ENCODE peak calls at places on chromosome 3, in nine cellular contexts. A is cardiac fibroblast, K is GM10248, F is Calu3, H is suprapubic skin, L is fibroblast of pulmonary artery, Q is type B pancreatic cell, X is thoracic aorta, U is endothelial cell. J is an unnamed sample.

GRCh38 chr3:4824948-4825325 is 154.3 kb upstream of the BHLHE40 start:
- DNase-seq in A (peak; percentile 30), K (no peak), F (peak; percentile 12), H (no peak), L (peak; percentile 56), Q (no peak), X (no peak), U (no peak), J (peak; percentile 43)

GRCh38 chr3:11846281-11847034 is at the start of gene TAMM41:
- DNase-seq in A (peak; percentile 90), K (peak; percentile 94), F (peak; percentile 89), H (peak; percentile 95), L (peak; percentile 90), Q (peak; percentile 87), X (peak; percentile 79), U (peak; percentile 81), J (peak; percentile 90)

GRCh38 chr3:183381179-183381578 is 47.2 kb downstream of the MCF2L2 start:
- DNase-seq in A (peak; percentile 45), K (no peak), F (no peak), H (no peak), L (peak; percentile 33), Q (no peak), X (no peak), U (no peak), J (peak; percentile 72)

GRCh38 chr3:181457190-181457589 is 254.5 kb upstream of the SOX2 start:
- DNase-seq in A (peak; percentile 0), K (no peak), F (no peak), H (no peak), L (no peak), Q (no peak), X (no peak), U (no peak), J (no peak)

GRCh38 chr3:98563661-98564281 is 29.6 kb downstream of the CPOX start:
- DNase-seq in A (peak; percentile 41), K (peak; percentile 36), F (no peak), H (no peak), L (peak; percentile 66), Q (no peak), X (no peak), U (no peak), J (peak; percentile 75)

GRCh38 chr3:96900059-96900458 is 85.7 kb downstream of the EPHA6 start:
- DNase-seq in A (no peak), K (no peak), F (no peak), H (no peak), L (no peak), Q (no peak), X (no peak), U (no peak), J (no peak)

GRCh38 chr3:21028412-21028811 is 722.6 kb downstream of the ZNF385D start:
- DNase-seq in A (no peak), K (no peak), F (no peak), H (no peak), L (no peak), Q (no peak), X (no peak), U (no peak), J (no peak)

GRCh38 chr3:66819993-66820501 is 178.1 kb upstream of the KBTBD8 start:
- DNase-seq in A (no peak), K (no peak), F (no peak), H (no peak), L (no peak), Q (no peak), X (no peak), U (no peak), J (no peak)

GRCh38 chr3:29100292-29100691 is 180.6 kb upstream of the RBMS3 start:
- DNase-seq in A (no peak), K (no peak), F (no peak), H (no peak), L (peak; percentile 24), Q (no peak), X (no peak), U (no peak), J (no peak)

GRCh38 chr3:25962255-25962654 is 172.4 kb downstream of the OXSM start:
- DNase-seq in A (no peak), K (no peak), F (peak; percentile 35), H (no peak), L (no peak), Q (no peak), X (no peak), U (no peak), J (no peak)

DNA sequence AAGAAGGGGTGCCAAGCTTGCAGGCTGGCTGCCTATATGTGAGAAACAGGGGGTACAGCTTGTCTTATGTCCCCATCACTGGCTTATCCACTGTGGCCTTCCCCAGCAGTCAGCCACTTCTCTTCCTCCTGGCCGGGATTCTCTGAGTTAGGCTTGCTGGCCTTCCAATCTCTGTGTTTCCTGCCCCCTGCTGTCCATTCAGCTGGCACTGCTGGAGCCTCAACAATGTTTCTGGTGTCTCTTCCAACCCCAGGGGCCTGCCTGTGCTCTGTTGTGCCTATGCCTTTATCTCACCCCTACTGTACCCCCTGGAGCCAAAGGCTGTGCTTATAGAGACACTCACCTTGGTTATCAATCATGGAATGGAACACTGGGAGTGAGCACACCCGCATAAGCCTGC is 36.5 kb downstream of the ANAPC13 start:
- DNase-seq in A (peak; percentile 68), K (no peak), F (peak; percentile 76), H (no peak), L (peak; percentile 68), Q (no peak), X (no peak), U (peak; percentile 47), J (peak; percentile 72)
- TF ChIP-seq CTCF in A (peak; percentile 78), K (peak; percentile 20), F (peak; percentile 63), H (no peak), L (peak; percentile 64), Q (peak; percentile 58), X (no peak), U (no peak), J (peak; percentile 72)

GRCh38 chr3:52055537-52056351 is 627 bp downstream of the DUSP7 start:
- DNase-seq in A (peak; percentile 58), K (peak; percentile 52), F (peak; percentile 55), H (no peak), L (peak; percentile 62), Q (no peak), X (no peak), U (peak; percentile 64), J (peak; percentile 57)
- TF ChIP-seq CTCF in A (no peak), K (peak; percentile 30), F (no peak), H (no peak), L (peak; percentile 9), Q (peak; percentile 42), X (no peak), U (no peak), J (peak; percentile 18)

DNA sequence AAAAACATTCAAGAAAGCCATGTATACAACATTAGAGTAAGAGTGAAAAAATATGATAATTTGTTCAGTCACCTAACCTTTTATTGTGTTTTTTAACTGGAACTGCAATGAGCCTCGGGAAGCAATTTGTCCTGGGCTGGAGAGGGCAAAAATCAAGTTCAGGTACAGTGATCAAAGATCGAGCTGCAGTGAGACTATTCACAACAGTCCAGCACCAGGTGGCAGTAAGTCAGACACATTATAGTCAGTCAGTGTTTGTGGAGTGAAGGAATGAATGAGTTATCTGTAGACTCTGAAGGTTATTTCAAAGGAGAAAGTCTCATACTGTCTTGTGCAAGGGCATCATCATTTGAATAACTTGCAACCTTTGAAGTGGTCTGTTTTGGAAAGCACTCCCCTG is 116.6 kb downstream of the CHDH start:
- DNase-seq in A (no peak), K (no peak), F (no peak), H (no peak), L (no peak), Q (no peak), X (no peak), U (no peak), J (no peak)
- TF ChIP-seq CTCF in A (no peak), K (no peak), F (no peak), H (no peak), L (no peak), Q (no peak), X (no peak), U (no peak), J (peak; percentile 32)

DNA sequence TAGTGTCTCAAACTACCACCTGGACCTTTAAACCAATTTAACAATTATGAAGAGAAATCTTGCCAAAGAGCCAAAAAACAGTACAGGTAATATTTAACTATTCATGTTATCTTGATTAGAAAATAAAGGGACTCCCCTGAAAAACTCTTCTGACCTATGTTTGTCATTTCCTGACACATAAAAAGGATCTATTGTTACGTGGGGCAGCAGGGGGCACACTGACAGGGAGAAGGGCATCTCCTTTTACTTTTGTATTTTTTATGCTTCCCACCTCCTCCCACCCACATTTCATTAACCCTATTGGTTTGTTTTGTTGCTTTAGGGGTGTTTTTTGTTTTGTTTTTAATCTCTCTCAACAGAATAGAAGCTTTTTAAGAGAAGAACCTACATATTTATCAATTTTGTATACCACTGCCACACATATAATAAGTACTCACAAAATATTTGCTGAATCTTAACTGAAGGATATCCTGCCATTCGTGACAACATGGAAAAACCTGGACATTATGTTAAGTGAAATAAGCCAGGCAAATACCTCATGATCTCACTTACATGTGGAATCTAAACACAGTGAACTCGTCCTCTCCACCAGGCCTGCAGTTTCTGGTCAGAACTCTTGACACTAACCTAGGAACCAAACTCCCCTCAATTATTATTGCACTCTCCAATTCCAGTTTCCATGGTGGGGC is 17.7 kb downstream of the STAG1 start:
- DNase-seq in A (no peak), K (peak; percentile 28), F (no peak), H (no peak), L (peak; percentile 11), Q (no peak), X (no peak), U (no peak), J (no peak)
- TF ChIP-seq CTCF in A (no peak), K (no peak), F (no peak), H (no peak), L (peak; percentile 17), Q (no peak), X (no peak), U (no peak), J (peak; percentile 9)

DNA sequence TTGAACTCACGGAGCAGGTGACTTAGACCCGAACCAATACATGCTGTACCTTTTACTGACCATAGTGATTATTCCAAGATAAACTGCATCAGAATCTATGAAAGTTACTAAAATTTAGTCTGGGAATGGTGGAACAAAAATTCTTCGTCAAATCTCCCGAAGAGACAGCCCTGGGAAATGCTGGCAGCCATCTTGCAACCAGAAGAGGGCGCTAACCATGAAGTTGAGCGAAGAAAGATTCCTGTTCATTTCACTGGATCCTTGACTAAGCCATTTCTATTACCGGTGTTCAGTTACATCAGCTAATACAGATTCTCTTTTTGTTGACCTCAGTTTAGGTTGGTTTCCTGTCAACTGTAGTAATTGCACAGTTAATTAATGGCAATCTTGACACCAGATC is 199.6 kb downstream of the SLC9A9 start:
- DNase-seq in A (no peak), K (no peak), F (peak; percentile 14), H (no peak), L (no peak), Q (no peak), X (no peak), U (peak; percentile 49), J (peak; percentile 24)
- TF ChIP-seq CTCF in A (peak; percentile 33), K (no peak), F (peak; percentile 17), H (no peak), L (peak; percentile 28), Q (peak; percentile 60), X (no peak), U (peak; percentile 58), J (peak; percentile 47)

J was measured in choroid plexus epithelial cell.